ENCODE peak calls at places on chromosomes 11 and 22, in ten cellular contexts. I is SIG-M5; N is NCI-H1436; O is effector memory CD4-positive, alpha-beta T cell; C is stimulated activated CD4-positive, alpha-beta T cell treated with anti-CD3 and anti-CD28 coated beads, Interleukin-15, amount 100 ng/mL, for 48 hours; S is nephron progenitor cell; P is HCEC 1CT; M is fibroblast of the conjunctiva; Q is AG10803; E is uterus. R is an unnamed sample.

GRCh38 chr22:19870153-19871022 is 15.7 kb upstream of the GNB1L start:
- DNase-seq in I (no peak), N (no peak), O (no peak), C (no peak), S (no peak), P (no peak), M (no peak), Q (no peak), E (peak; percentile 13), R (no peak)

GRCh38 chr11:105181100-105181499 is 41.5 kb upstream of the CARD18 start:
- DNase-seq in I (no peak), N (no peak), O (no peak), C (no peak), S (no peak), P (peak; percentile 52), M (peak; percentile 22), Q (peak; percentile 50), E (no peak), R (no peak)

GRCh38 chr22:37552560-37553163 is 7.6 kb upstream of the CDC42EP1 start:
- DNase-seq in I (no peak), N (no peak), O (no peak), C (no peak), S (peak; percentile 67), P (peak; percentile 49), M (no peak), Q (peak; percentile 71), E (peak; percentile 68), R (peak; percentile 71)

GRCh38 chr11:131425285-131425684 is 54.9 kb downstream of the NTM start:
- DNase-seq in I (no peak), N (no peak), O (no peak), C (no peak), S (no peak), P (no peak), M (no peak), Q (no peak), E (no peak), R (no peak)

GRCh38 chr22:44850946-44851345 is 98.6 kb downstream of the ARHGAP8 start:
- DNase-seq in I (no peak), N (no peak), O (no peak), C (no peak), S (no peak), P (no peak), M (no peak), Q (no peak), E (no peak), R (no peak)

GRCh38 chr22:39234867-39235687 is 9.7 kb downstream of the PDGFB start:
- DNase-seq in I (no peak), N (no peak), O (no peak), C (no peak), S (no peak), P (no peak), M (no peak), Q (no peak), E (no peak), R (peak; percentile 83)

GRCh38 chr22:43197271-43197941 is 10.5 kb upstream of the TTLL12 start:
- DNase-seq in I (no peak), N (no peak), O (no peak), C (no peak), S (no peak), P (no peak), M (no peak), Q (peak; percentile 79), E (no peak), R (no peak)

GRCh38 chr22:27435839-27436581 is 365.5 kb downstream of the MN1 start:
- DNase-seq in I (no peak), N (no peak), O (no peak), C (no peak), S (peak; percentile 59), P (peak; percentile 25), M (peak; percentile 21), Q (peak; percentile 86), E (peak; percentile 74), R (peak; percentile 74)

GRCh38 chr22:37267128-37267587 is 15.2 kb upstream of the CYTH4 start:
- DNase-seq in I (no peak), N (peak; percentile 59), O (peak; percentile 57), C (peak; percentile 66), S (peak; percentile 83), P (no peak), M (no peak), Q (no peak), E (no peak), R (peak; percentile 42)

GRCh38 chr11:69138265-69138664 is 17.5 kb upstream of the SMIM38 start:
- DNase-seq in I (no peak), N (no peak), O (no peak), C (no peak), S (no peak), P (peak; percentile 41), M (peak; percentile 38), Q (peak; percentile 73), E (no peak), R (no peak)

GRCh38 chr22:19705181-19705934 is 8.9 kb upstream of the SEPTIN5 start:
- DNase-seq in I (no peak), N (no peak), O (no peak), C (no peak), S (no peak), P (no peak), M (no peak), Q (no peak), E (no peak), R (no peak)

GRCh38 chr22:23692598-23693291 is 1.9 kb downstream of the RGL4 start:
- DNase-seq in I (no peak), N (no peak), O (no peak), C (no peak), S (peak; percentile 33), P (no peak), M (no peak), Q (no peak), E (no peak), R (no peak)

GRCh38 chr22:32707971-32708370 is 93.5 kb upstream of the TIMP3 start:
- DNase-seq in I (no peak), N (no peak), O (no peak), C (no peak), S (no peak), P (no peak), M (no peak), Q (peak; percentile 47), E (no peak), R (no peak)

GRCh38 chr22:44328326-44328725 is 15.6 kb upstream of the SHISAL1 start:
- DNase-seq in I (no peak), N (no peak), O (no peak), C (no peak), S (no peak), P (no peak), M (no peak), Q (no peak), E (no peak), R (no peak)

GRCh38 chr11:131770801-131771200 is 400.4 kb downstream of the NTM start:
- DNase-seq in I (no peak), N (no peak), O (no peak), C (no peak), S (no peak), P (peak; percentile 47), M (no peak), Q (no peak), E (no peak), R (no peak)

GRCh38 chr11:64894070-64894811 is 15.8 kb upstream of the EHD1 start:
- DNase-seq in I (no peak), N (peak; percentile 78), O (peak; percentile 83), C (peak; percentile 91), S (peak; percentile 96), P (peak; percentile 52), M (no peak), Q (peak; percentile 65), E (peak; percentile 80), R (peak; percentile 91)

GRCh38 chr22:23838686-23839468 is at the start of gene DERL3:
- DNase-seq in I (peak; percentile 97), N (peak; percentile 97), O (peak; percentile 93), C (peak; percentile 99), S (peak; percentile 99), P (no peak), M (peak; percentile 88), Q (peak; percentile 90), E (peak; percentile 89), R (peak; percentile 98)

GRCh38 chr11:65131417-65131776 is 2.9 kb downstream of the SYVN1 start:
- DNase-seq in I (no peak), N (no peak), O (no peak), C (no peak), S (no peak), P (no peak), M (no peak), Q (no peak), E (peak; percentile 4), R (no peak)

GRCh38 chr11:22769081-22769480 is 60.5 kb downstream of the SVIP start:
- DNase-seq in I (no peak), N (no peak), O (no peak), C (no peak), S (no peak), P (no peak), M (no peak), Q (no peak), E (no peak), R (no peak)

R was measured in left ventricle myocardium inferior.